ENCODE peak calls at places on chromosomes 6 and 20, in ten cellular contexts. One of them, this sample, is unnamed.

GRCh38 chr20:6045566-6045965 is 8.3 kb downstream of the LRRN4 start:
- DNase-seq in SJSA1: no peak
- DNase-seq in CD8-positive, alpha-beta T cell: no peak
- DNase-seq in endothelial cell: no peak
- DNase-seq in dermis microvascular lymphatic vessel endothelial cell: no peak
- DNase-seq in A549: no peak
- DNase-seq in RWPE1: no peak
- DNase-seq in ecto neural progenitor cell: no peak
- DNase-seq in SW 1271: no peak
- DNase-seq in fibroblast of pulmonary artery: no peak
- DNase-seq in this sample: no peak

GRCh38 chr20:31663838-31664695 is 26.4 kb downstream of the COX4I2 start:
- DNase-seq in SJSA1: peak
- DNase-seq in CD8-positive, alpha-beta T cell: no peak
- DNase-seq in endothelial cell: no peak
- DNase-seq in dermis microvascular lymphatic vessel endothelial cell: no peak
- DNase-seq in A549: no peak
- DNase-seq in RWPE1: no peak
- DNase-seq in ecto neural progenitor cell: no peak
- DNase-seq in SW 1271: no peak
- DNase-seq in fibroblast of pulmonary artery: no peak
- DNase-seq in this sample: no peak

GRCh38 chr20:54200487-54201267 is 7.2 kb upstream of the PFDN4 start:
- DNase-seq in SJSA1: no peak
- DNase-seq in CD8-positive, alpha-beta T cell: no peak
- DNase-seq in endothelial cell: no peak
- DNase-seq in dermis microvascular lymphatic vessel endothelial cell: no peak
- DNase-seq in A549: no peak
- DNase-seq in RWPE1: no peak
- DNase-seq in ecto neural progenitor cell: no peak
- DNase-seq in SW 1271: no peak
- DNase-seq in fibroblast of pulmonary artery: no peak
- DNase-seq in this sample: no peak

GRCh38 chr6:122476131-122476530 is 4.5 kb upstream of the SERINC1 start:
- DNase-seq in SJSA1: no peak
- DNase-seq in CD8-positive, alpha-beta T cell: no peak
- DNase-seq in endothelial cell: no peak
- DNase-seq in dermis microvascular lymphatic vessel endothelial cell: peak
- DNase-seq in A549: peak
- DNase-seq in RWPE1: peak
- DNase-seq in ecto neural progenitor cell: no peak
- DNase-seq in SW 1271: no peak
- DNase-seq in fibroblast of pulmonary artery: peak
- DNase-seq in this sample: peak

GRCh38 chr6:53922571-53922981 is 127.8 kb downstream of the LRRC1 start:
- DNase-seq in SJSA1: peak
- DNase-seq in CD8-positive, alpha-beta T cell: no peak
- DNase-seq in endothelial cell: no peak
- DNase-seq in dermis microvascular lymphatic vessel endothelial cell: no peak
- DNase-seq in A549: no peak
- DNase-seq in RWPE1: no peak
- DNase-seq in ecto neural progenitor cell: no peak
- DNase-seq in SW 1271: no peak
- DNase-seq in fibroblast of pulmonary artery: no peak
- DNase-seq in this sample: no peak

GRCh38 chr6:96886519-96886918 is 11.2 kb downstream of the NDUFAF4 start:
- DNase-seq in SJSA1: no peak
- DNase-seq in CD8-positive, alpha-beta T cell: no peak
- DNase-seq in endothelial cell: no peak
- DNase-seq in dermis microvascular lymphatic vessel endothelial cell: no peak
- DNase-seq in A549: no peak
- DNase-seq in RWPE1: no peak
- DNase-seq in ecto neural progenitor cell: no peak
- DNase-seq in SW 1271: no peak
- DNase-seq in fibroblast of pulmonary artery: no peak
- DNase-seq in this sample: no peak

GRCh38 chr20:54091120-54091480 is 20.7 kb upstream of the BCAS1 start:
- DNase-seq in SJSA1: no peak
- DNase-seq in CD8-positive, alpha-beta T cell: no peak
- DNase-seq in endothelial cell: no peak
- DNase-seq in dermis microvascular lymphatic vessel endothelial cell: no peak
- DNase-seq in A549: no peak
- DNase-seq in RWPE1: no peak
- DNase-seq in ecto neural progenitor cell: no peak
- DNase-seq in SW 1271: no peak
- DNase-seq in fibroblast of pulmonary artery: no peak
- DNase-seq in this sample: no peak

GRCh38 chr6:89411269-89412070 is 603 bp downstream of the RRAGD start:
- DNase-seq in SJSA1: no peak
- DNase-seq in CD8-positive, alpha-beta T cell: peak
- DNase-seq in endothelial cell: peak
- DNase-seq in dermis microvascular lymphatic vessel endothelial cell: no peak
- DNase-seq in A549: no peak
- DNase-seq in RWPE1: no peak
- DNase-seq in ecto neural progenitor cell: peak
- DNase-seq in SW 1271: no peak
- DNase-seq in fibroblast of pulmonary artery: no peak
- DNase-seq in this sample: no peak

GRCh38 chr6:17336425-17336824 is 55.3 kb downstream of the RBM24 start:
- DNase-seq in SJSA1: peak
- DNase-seq in CD8-positive, alpha-beta T cell: no peak
- DNase-seq in endothelial cell: no peak
- DNase-seq in dermis microvascular lymphatic vessel endothelial cell: no peak
- DNase-seq in A549: no peak
- DNase-seq in RWPE1: no peak
- DNase-seq in ecto neural progenitor cell: no peak
- DNase-seq in SW 1271: no peak
- DNase-seq in fibroblast of pulmonary artery: no peak
- DNase-seq in this sample: no peak

GRCh38 chr20:44398303-44398702 is 42.8 kb downstream of the HNF4A start:
- DNase-seq in SJSA1: peak
- DNase-seq in CD8-positive, alpha-beta T cell: no peak
- DNase-seq in endothelial cell: no peak
- DNase-seq in dermis microvascular lymphatic vessel endothelial cell: no peak
- DNase-seq in A549: peak
- DNase-seq in RWPE1: peak
- DNase-seq in ecto neural progenitor cell: no peak
- DNase-seq in SW 1271: no peak
- DNase-seq in fibroblast of pulmonary artery: peak
- DNase-seq in this sample: no peak

GRCh38 chr6:97445406-97445805 is 162.4 kb upstream of the MMS22L start:
- DNase-seq in SJSA1: no peak
- DNase-seq in CD8-positive, alpha-beta T cell: no peak
- DNase-seq in endothelial cell: no peak
- DNase-seq in dermis microvascular lymphatic vessel endothelial cell: no peak
- DNase-seq in A549: no peak
- DNase-seq in RWPE1: no peak
- DNase-seq in ecto neural progenitor cell: no peak
- DNase-seq in SW 1271: no peak
- DNase-seq in fibroblast of pulmonary artery: no peak
- DNase-seq in this sample: no peak

GRCh38 chr6:163416640-163417253 is 2.2 kb downstream of the QKI start:
- DNase-seq in SJSA1: peak
- DNase-seq in CD8-positive, alpha-beta T cell: peak
- DNase-seq in endothelial cell: peak
- DNase-seq in dermis microvascular lymphatic vessel endothelial cell: peak
- DNase-seq in A549: peak
- DNase-seq in RWPE1: peak
- DNase-seq in ecto neural progenitor cell: no peak
- DNase-seq in SW 1271: peak
- DNase-seq in fibroblast of pulmonary artery: peak
- DNase-seq in this sample: peak

GRCh38 chr20:17822039-17822438 is 122.3 kb downstream of the BANF2 start:
- DNase-seq in SJSA1: no peak
- DNase-seq in CD8-positive, alpha-beta T cell: no peak
- DNase-seq in endothelial cell: no peak
- DNase-seq in dermis microvascular lymphatic vessel endothelial cell: peak
- DNase-seq in A549: no peak
- DNase-seq in RWPE1: no peak
- DNase-seq in ecto neural progenitor cell: no peak
- DNase-seq in SW 1271: no peak
- DNase-seq in fibroblast of pulmonary artery: peak
- DNase-seq in this sample: no peak

GRCh38 chr6:132931937-132932336 is 117.6 kb downstream of the RPS12 start:
- DNase-seq in SJSA1: no peak
- DNase-seq in CD8-positive, alpha-beta T cell: no peak
- DNase-seq in endothelial cell: no peak
- DNase-seq in dermis microvascular lymphatic vessel endothelial cell: peak
- DNase-seq in A549: no peak
- DNase-seq in RWPE1: no peak
- DNase-seq in ecto neural progenitor cell: no peak
- DNase-seq in SW 1271: no peak
- DNase-seq in fibroblast of pulmonary artery: peak
- DNase-seq in this sample: no peak

GRCh38 chr6:40806479-40806878 is 219.3 kb upstream of the LRFN2 start:
- DNase-seq in SJSA1: no peak
- DNase-seq in CD8-positive, alpha-beta T cell: no peak
- DNase-seq in endothelial cell: no peak
- DNase-seq in dermis microvascular lymphatic vessel endothelial cell: no peak
- DNase-seq in A549: no peak
- DNase-seq in RWPE1: no peak
- DNase-seq in ecto neural progenitor cell: no peak
- DNase-seq in SW 1271: no peak
- DNase-seq in fibroblast of pulmonary artery: no peak
- DNase-seq in this sample: no peak